ENCODE peak calls at places on chromosome 22, in seven cellular contexts. V is epithelial cell of prostate; U is Jurkat, Clone E6-1; J is fibroblast of the aortic adventitia; N is NCI-H524 treated with DMSO at 0.1 percent for 48 hours; Q is A172; T is skeletal muscle cell. K is an unnamed sample.

GRCh38 chr22:18000441-18001039 is 23.8 kb downstream of the MICAL3 start:
- DNase-seq in J (peak), N (no peak), T (no peak), V (no peak), U (no peak), Q (no peak), K (peak)

GRCh38 chr22:49967333-49968241 is 7.0 kb downstream of the PIM3 start:
- DNase-seq in T (no peak), J (peak), U (no peak), V (no peak), Q (no peak), N (no peak), K (peak)

GRCh38 chr22:46574438-46574992 is 37.1 kb upstream of the CELSR1 start:
- DNase-seq in N (no peak), J (no peak), U (no peak), T (no peak), Q (no peak), V (no peak), K (no peak)

GRCh38 chr22:21755855-21756284 is 20.3 kb upstream of the YPEL1 start:
- DNase-seq in N (no peak), V (peak), T (peak), U (no peak), Q (peak), J (peak), K (no peak)

GRCh38 chr22:25492950-25493790 is 71.3 kb upstream of the GRK3 start:
- DNase-seq in J (no peak), N (peak), V (no peak), T (no peak), Q (no peak), U (no peak), K (no peak)

GRCh38 chr22:45631839-45632238 is 39.8 kb upstream of the ATXN10 start:
- DNase-seq in N (no peak), T (no peak), Q (no peak), V (no peak), U (no peak), J (no peak), K (peak)

GRCh38 chr22:28341001-28341400 is 338.6 kb downstream of the TTC28 start:
- DNase-seq in Q (peak), J (peak), N (no peak), U (no peak), V (no peak), T (no peak), K (no peak)

GRCh38 chr22:24727218-24727851 is 47.2 kb downstream of the PIWIL3 start:
- DNase-seq in U (peak), Q (peak), T (peak), N (no peak), V (peak), J (peak), K (no peak)

GRCh38 chr22:23458663-23459541 is 121.2 kb downstream of the IGLL1 start:
- DNase-seq in N (no peak), J (no peak), V (no peak), T (no peak), U (no peak), Q (no peak), K (no peak)

GRCh38 chr22:40107756-40108437 is 69.8 kb upstream of the TNRC6B start:
- DNase-seq in Q (peak), N (no peak), V (peak), T (no peak), U (no peak), J (peak), K (no peak)

GRCh38 chr22:29830585-29830984 is 7.5 kb downstream of the ASCC2 start:
- DNase-seq in Q (no peak), T (no peak), V (no peak), U (no peak), N (no peak), J (no peak), K (no peak)

GRCh38 chr22:20181194-20181931 is 30.5 kb upstream of the CCDC188 start:
- DNase-seq in N (no peak), U (no peak), Q (no peak), J (no peak), T (no peak), V (no peak), K (no peak)

GRCh38 chr22:32037236-32037635 is 5.8 kb upstream of the SLC5A1 start:
- DNase-seq in V (no peak), Q (no peak), U (no peak), J (no peak), T (no peak), N (no peak), K (no peak)

GRCh38 chr22:31248138-31248745 is 36.1 kb downstream of the LIMK2 start:
- DNase-seq in N (peak), T (peak), U (peak), V (peak), Q (peak), J (peak), K (peak)

GRCh38 chr22:36873614-36874308 is 13.0 kb downstream of the NCF4 start:
- DNase-seq in T (peak), V (peak), U (peak), N (peak), J (peak), Q (peak), K (peak)

GRCh38 chr22:24926849-24927579 is 19.5 kb downstream of the LHFPL7 start:
- DNase-seq in J (peak), Q (peak), N (no peak), V (no peak), U (no peak), T (no peak), K (no peak)

GRCh38 chr22:23692598-23693291 is 1.9 kb downstream of the RGL4 start:
- DNase-seq in J (no peak), Q (no peak), T (peak), V (no peak), U (no peak), N (no peak), K (peak)

GRCh38 chr22:22508274-22509176 is at the start of gene ZNF280B:
- DNase-seq in J (peak), V (peak), U (peak), N (peak), T (peak), Q (peak), K (peak)

GRCh38 chr22:27726726-27727449 is 74.7 kb downstream of the MN1 start:
- DNase-seq in N (no peak), Q (peak), J (peak), T (peak), U (no peak), V (no peak), K (peak)

GRCh38 chr22:37484115-37485005 is 1.8 kb downstream of the MFNG start:
- DNase-seq in V (no peak), Q (no peak), N (no peak), J (no peak), T (no peak), U (peak), K (no peak)

GRCh38 chr22:48346911-48347310 is 1480.8 kb downstream of the BRD1 start:
- DNase-seq in U (no peak), V (no peak), N (no peak), J (no peak), T (no peak), Q (no peak), K (peak)

GRCh38 chr22:23068096-23068831 is 2.1 kb upstream of the GNAZ start:
- DNase-seq in U (no peak), J (no peak), V (no peak), N (no peak), T (no peak), Q (no peak), K (peak)

GRCh38 chr22:46053563-46054090 is 76.7 kb upstream of the WNT7B start:
- DNase-seq in V (no peak), Q (peak), N (no peak), J (peak), T (no peak), U (no peak), K (no peak)

GRCh38 chr22:46417769-46418168 is 82.3 kb downstream of the TRMU start:
- DNase-seq in U (no peak), N (no peak), J (no peak), V (no peak), Q (no peak), T (no peak), K (no peak)

GRCh38 chr22:41003041-41003440 is 51.9 kb downstream of the RBX1 start:
- DNase-seq in J (no peak), N (no peak), V (no peak), Q (no peak), U (no peak), T (no peak), K (no peak)

GRCh38 chr22:22576244-22576988 is 17.4 kb upstream of the PRAME start:
- DNase-seq in N (no peak), U (no peak), T (no peak), Q (peak), J (peak), V (no peak), K (peak)

GRCh38 chr22:30234786-30235470 is 11.6 kb downstream of the LIF start:
- DNase-seq in U (no peak), V (no peak), Q (peak), N (peak), J (peak), T (peak), K (peak)

GRCh38 chr22:28142361-28142801 is 223.3 kb upstream of the PITPNB start:
- DNase-seq in Q (peak), T (peak), V (no peak), N (no peak), J (peak), U (no peak), K (no peak)

GRCh38 chr22:40679964-40680818 is 907 bp downstream of the MCHR1 start:
- DNase-seq in T (no peak), U (no peak), J (peak), V (no peak), N (peak), Q (no peak), K (peak)

GRCh38 chr22:41833369-41834004 is 582 bp downstream of the SREBF2 start:
- DNase-seq in Q (no peak), T (no peak), U (no peak), J (peak), N (no peak), V (no peak), K (peak)

GRCh38 chr22:47291565-47292495 is 529.4 kb downstream of the TBC1D22A start:
- DNase-seq in T (no peak), Q (no peak), J (no peak), U (no peak), N (no peak), V (no peak), K (no peak)

GRCh38 chr22:45608763-45609180 is 62.9 kb upstream of the ATXN10 start:
- DNase-seq in N (no peak), T (peak), J (peak), V (peak), U (peak), Q (peak), K (no peak)

GRCh38 chr22:49937758-49938564 is 19.5 kb downstream of the CRELD2 start:
- DNase-seq in V (no peak), Q (no peak), T (no peak), J (no peak), U (no peak), N (no peak), K (no peak)

K was measured in endodermal cell.